ENCODE peak calls at places on chromosomes 1 and 21, in nine cellular contexts. G is MCF 10A; A is lung; D is progenitor cell of endocrine pancreas; L is endothelial cell; Q is body of pancreas; N is neural progenitor cell; M is mucosa of descending colon; V is CD4-positive, alpha-beta T cell. I is an unnamed sample.

GRCh38 chr1:205580140-205580922 is 51.5 kb downstream of the ELK4 start:
- DNase-seq in G (no peak), D (no peak), Q (peak), L (no peak), V (no peak), A (no peak), N (no peak), M (no peak), I (no peak)

GRCh38 chr21:42539342-42539741 is 25.7 kb downstream of the SLC37A1 start:
- DNase-seq in Q (no peak), N (no peak), G (no peak), M (no peak), D (no peak), A (no peak), V (no peak), L (no peak), I (no peak)

GRCh38 chr21:35571910-35572309 is 488.4 kb downstream of the SETD4 start:
- DNase-seq in D (no peak), M (no peak), L (no peak), A (no peak), V (no peak), G (no peak), N (peak), Q (no peak), I (no peak)

GRCh38 chr1:26010800-26011199 is 10.8 kb upstream of the EXTL1 start:
- DNase-seq in L (no peak), Q (no peak), M (no peak), D (no peak), G (no peak), A (peak), N (no peak), V (no peak), I (no peak)

GRCh38 chr1:153677718-153678518 is 570 bp upstream of the NPR1 start:
- DNase-seq in N (peak), G (peak), M (peak), V (peak), Q (peak), D (peak), L (peak), A (peak), I (peak)

GRCh38 chr1:214331827-214332423 is 51.0 kb downstream of the SMYD2 start:
- DNase-seq in N (peak), G (peak), D (no peak), M (peak), A (no peak), V (peak), Q (peak), L (peak), I (peak)

GRCh38 chr1:72285074-72285425 is 2.7 kb upstream of the NEGR1 start:
- DNase-seq in M (no peak), Q (no peak), V (no peak), D (no peak), G (no peak), L (peak), N (peak), A (no peak), I (no peak)

GRCh38 chr1:65762081-65762862 is 30.4 kb upstream of the PDE4B start:
- DNase-seq in N (no peak), Q (no peak), M (no peak), L (no peak), V (no peak), G (no peak), A (no peak), D (no peak), I (peak)

GRCh38 chr1:165395522-165396300 is 39.2 kb upstream of the LMX1A start:
- DNase-seq in V (no peak), D (no peak), L (no peak), M (no peak), G (no peak), N (no peak), A (no peak), Q (no peak), I (no peak)

GRCh38 chr21:39053126-39053525 is 130.1 kb downstream of the PSMG1 start:
- DNase-seq in Q (no peak), V (no peak), M (no peak), G (no peak), N (no peak), L (no peak), D (no peak), A (no peak), I (no peak)

GRCh38 chr21:39054066-39054465 is 129.2 kb downstream of the PSMG1 start:
- DNase-seq in N (no peak), D (no peak), L (no peak), M (no peak), G (no peak), V (no peak), Q (no peak), A (no peak), I (no peak)

GRCh38 chr21:39050839-39051560 is 132.3 kb downstream of the PSMG1 start:
- DNase-seq in M (no peak), V (no peak), G (no peak), D (no peak), L (no peak), N (no peak), A (no peak), Q (no peak), I (no peak)

GRCh38 chr21:39052718-39053117 is 130.5 kb downstream of the PSMG1 start:
- DNase-seq in V (no peak), Q (no peak), M (no peak), L (no peak), N (no peak), A (no peak), D (no peak), G (no peak), I (no peak)

DNA sequence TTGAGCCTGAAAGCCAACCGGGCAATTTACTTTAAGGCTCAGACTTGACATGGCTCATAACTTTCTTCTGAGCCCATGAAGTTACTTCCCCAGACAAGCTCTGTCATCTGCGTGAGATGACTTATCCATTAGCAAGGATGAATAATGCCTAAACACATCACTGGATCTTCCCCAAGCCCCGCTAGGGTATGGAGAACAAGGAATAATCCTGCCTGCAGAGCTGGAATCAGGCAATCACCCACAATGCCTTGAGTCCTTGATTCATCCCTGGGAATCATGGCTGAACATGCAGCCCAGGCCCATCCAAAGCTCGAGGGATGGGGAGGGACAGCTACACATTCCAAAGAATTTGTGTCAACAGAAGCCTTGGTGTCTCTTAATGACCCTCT is 131.7 kb downstream of the PSMG1 start:
- DNase-seq in G (peak), Q (no peak), D (no peak), A (no peak), L (no peak), N (no peak), V (no peak), M (no peak), I (no peak)
- TF ChIP-seq CTCF in G (no peak), Q (no peak), D (no peak), A (no peak), L (no peak), N (no peak), V (no peak), M (no peak), I (no peak)

GRCh38 chr1:101820080-101820479 is 176.6 kb downstream of the OLFM3 start:
- DNase-seq in N (peak), Q (no peak), A (no peak), M (no peak), G (peak), V (no peak), L (peak), D (peak), I (peak)
- TF ChIP-seq CTCF in N (peak), Q (peak), A (peak), M (no peak), G (peak), V (no peak), L (peak), D (peak), I (no peak)

GRCh38 chr21:45167796-45168222 is 93.4 kb downstream of the ADARB1 start:
- DNase-seq in Q (no peak), V (no peak), G (peak), M (no peak), D (no peak), N (no peak), L (no peak), A (no peak), I (peak)
- TF ChIP-seq CTCF in Q (no peak), V (no peak), G (no peak), M (no peak), D (no peak), N (no peak), L (no peak), A (no peak), I (no peak)

DNA sequence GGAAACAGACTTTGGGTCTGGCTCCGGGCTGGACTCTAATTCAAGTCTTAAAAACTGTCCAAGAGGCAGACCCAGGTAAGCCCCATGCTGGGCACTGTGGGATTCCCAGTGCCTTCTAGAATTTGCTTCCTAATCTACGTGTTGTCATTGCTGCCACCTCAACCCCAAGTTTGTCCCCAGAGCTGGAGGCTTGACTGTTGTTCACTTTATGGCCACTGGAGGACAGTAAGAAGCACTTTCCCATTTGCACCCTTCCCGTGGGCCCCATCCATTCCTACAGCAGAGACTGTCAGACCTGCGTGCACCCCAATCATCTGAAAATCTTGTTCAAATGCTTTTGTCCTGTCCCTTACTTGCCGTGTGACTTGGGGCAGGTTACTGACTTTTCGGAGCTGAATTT is 29.4 kb upstream of the VASH2 start:
- DNase-seq in Q (no peak), A (no peak), D (no peak), G (no peak), V (no peak), L (no peak), N (no peak), M (no peak), I (no peak)
- TF ChIP-seq CTCF in Q (no peak), A (no peak), D (peak), G (peak), V (no peak), L (no peak), N (peak), M (no peak), I (peak)

GRCh38 chr1:42456010-42456753 is at the start of the genes PPCS and ZMYND12:
- DNase-seq in M (peak), D (peak), A (peak), N (peak), V (peak), G (peak), L (peak), Q (peak), I (peak)
- TF ChIP-seq CTCF in M (no peak), D (no peak), A (no peak), N (peak), V (peak), G (no peak), L (no peak), Q (no peak), I (no peak)

GRCh38 chr1:19615438-19615837 is 28.7 kb upstream of the NBL1 start:
- DNase-seq in A (no peak), L (no peak), N (no peak), D (no peak), V (no peak), M (no peak), Q (no peak), G (no peak), I (no peak)

GRCh38 chr1:19616489-19616888 is 27.6 kb upstream of the NBL1 start:
- DNase-seq in M (no peak), V (no peak), N (no peak), G (peak), Q (no peak), D (no peak), A (no peak), L (no peak), I (peak)

GRCh38 chr1:19610282-19610978 is 33.7 kb upstream of the NBL1 start:
- DNase-seq in A (no peak), Q (no peak), D (no peak), L (no peak), N (no peak), G (no peak), M (no peak), V (no peak), I (no peak)

GRCh38 chr1:19613075-19613748 is 30.9 kb upstream of the NBL1 start:
- DNase-seq in D (no peak), V (no peak), G (no peak), L (no peak), M (no peak), A (no peak), Q (no peak), N (no peak), I (no peak)

DNA sequence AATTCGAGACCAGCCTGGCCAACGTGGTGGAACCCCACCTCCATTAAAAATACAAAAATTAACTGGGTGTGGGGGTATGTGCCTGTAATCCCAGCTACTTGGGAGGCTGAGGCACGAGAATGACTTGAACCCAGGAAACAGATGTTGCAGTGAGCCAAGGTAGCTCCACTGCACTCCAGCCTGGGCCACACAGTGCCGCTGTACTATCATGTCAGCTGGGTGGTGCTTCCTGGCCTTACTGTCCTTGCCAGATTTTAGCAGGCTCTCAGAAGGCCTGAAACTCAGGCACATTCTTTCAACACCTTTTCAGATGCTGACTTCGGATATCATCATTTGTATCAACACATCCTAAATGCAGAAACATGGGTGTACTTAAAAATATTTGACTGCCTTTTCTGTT is 31.6 kb upstream of the NBL1 start:
- DNase-seq in N (no peak), L (no peak), D (no peak), M (peak), A (no peak), V (no peak), G (no peak), Q (no peak), I (no peak)
- TF ChIP-seq CTCF in N (no peak), L (no peak), D (no peak), M (no peak), A (no peak), V (no peak), G (no peak), Q (no peak), I (no peak)

I was measured in fibroblast of villous mesenchyme.